ENCODE peak calls at places on chromosomes 1 and 21, in four cellular contexts. H is left ventricle myocardium inferior, W is Peyer's patch, V is lower lobe of right lung. R is an unnamed sample.

GRCh38 chr1:10431065-10431730 is 965 bp downstream of the CENPS start:
- DNase-seq in H (no peak), W (no peak), V (no peak), R (no peak)

GRCh38 chr1:161792740-161793139 is 26.6 kb downstream of the ATF6 start:
- DNase-seq in H (no peak), W (no peak), V (no peak), R (no peak)

GRCh38 chr1:80869299-80869698 is 931.4 kb upstream of the ADGRL2 start:
- DNase-seq in H (no peak), W (no peak), V (no peak), R (no peak)

GRCh38 chr1:94019327-94019726 is 101.6 kb downstream of the ABCA4 start:
- DNase-seq in H (no peak), W (no peak), V (no peak), R (no peak)

GRCh38 chr1:110677016-110677415 is 2.3 kb upstream of the KCNA3 start:
- DNase-seq in H (no peak), W (no peak), V (no peak), R (no peak)

GRCh38 chr1:179228783-179229213 is 679 bp downstream of the ABL2 start:
- DNase-seq in H (peak; percentile 40), W (peak; percentile 66), V (peak; percentile 61), R (peak; percentile 17)

GRCh38 chr1:201792534-201793305 is 36.2 kb upstream of the IPO9 start:
- DNase-seq in H (peak; percentile 71), W (peak; percentile 71), V (peak; percentile 60), R (no peak)

GRCh38 chr1:225655509-225656258 is 2.8 kb upstream of the ENAH start:
- DNase-seq in H (peak; percentile 29), W (no peak), V (no peak), R (no peak)

GRCh38 chr1:160307455-160307854 is 22.5 kb upstream of the PEX19 start:
- DNase-seq in H (no peak), W (no peak), V (no peak), R (no peak)

GRCh38 chr21:15063821-15064575 is 802 bp downstream of the NRIP1 start:
- DNase-seq in H (peak; percentile 68), W (peak; percentile 79), V (peak; percentile 70), R (no peak)

GRCh38 chr1:6331543-6332246 is 61.9 kb downstream of the ACOT7 start:
- DNase-seq in H (no peak), W (peak; percentile 66), V (no peak), R (no peak)

GRCh38 chr1:78286686-78287085 is 204.1 kb upstream of the PTGFR start:
- DNase-seq in H (no peak), W (no peak), V (no peak), R (no peak)

GRCh38 chr1:89277725-89278124 is 5.1 kb upstream of the GBP5 start:
- DNase-seq in H (no peak), W (no peak), V (no peak), R (no peak)

GRCh38 chr1:212915245-212916091 is 34.9 kb upstream of the VASH2 start:
- DNase-seq in H (peak; percentile 50), W (no peak), V (no peak), R (no peak)

GRCh38 chr1:66535853-66536252 is 1.9 kb downstream of the SGIP1 start:
- DNase-seq in H (no peak), W (no peak), V (no peak), R (no peak)

GRCh38 chr1:66533804-66534745 is at the start of gene SGIP1:
- DNase-seq in H (peak; percentile 59), W (peak; percentile 51), V (peak; percentile 48), R (no peak)

GRCh38 chr1:66532798-66533783 is 862 bp upstream of the SGIP1 start:
- DNase-seq in H (peak; percentile 19), W (no peak), V (peak; percentile 47), R (no peak)

GRCh38 chr1:66537718-66538117 is 3.8 kb downstream of the SGIP1 start:
- DNase-seq in H (no peak), W (no peak), V (no peak), R (no peak)

GRCh38 chr1:66535149-66535548 is 1.2 kb downstream of the SGIP1 start:
- DNase-seq in H (no peak), W (no peak), V (no peak), R (no peak)
- TF ChIP-seq CTCF in H (no peak), W (no peak), V (no peak), R (no peak)

GRCh38 chr21:18722193-18722592 is 318.6 kb upstream of the TMPRSS15 start:
- DNase-seq in H (no peak), W (no peak), V (no peak), R (no peak)

GRCh38 chr21:18725653-18726052 is 322.1 kb upstream of the TMPRSS15 start:
- DNase-seq in H (no peak), W (no peak), V (no peak), R (no peak)
- TF ChIP-seq CTCF in H (no peak), W (no peak), V (no peak), R (no peak)

GRCh38 chr1:19872190-19872589 is 10.0 kb upstream of the OTUD3 start:
- DNase-seq in H (no peak), W (peak; percentile 82), V (no peak), R (no peak)
- TF ChIP-seq CTCF in H (no peak), W (peak; percentile 62), V (no peak), R (no peak)

DNA sequence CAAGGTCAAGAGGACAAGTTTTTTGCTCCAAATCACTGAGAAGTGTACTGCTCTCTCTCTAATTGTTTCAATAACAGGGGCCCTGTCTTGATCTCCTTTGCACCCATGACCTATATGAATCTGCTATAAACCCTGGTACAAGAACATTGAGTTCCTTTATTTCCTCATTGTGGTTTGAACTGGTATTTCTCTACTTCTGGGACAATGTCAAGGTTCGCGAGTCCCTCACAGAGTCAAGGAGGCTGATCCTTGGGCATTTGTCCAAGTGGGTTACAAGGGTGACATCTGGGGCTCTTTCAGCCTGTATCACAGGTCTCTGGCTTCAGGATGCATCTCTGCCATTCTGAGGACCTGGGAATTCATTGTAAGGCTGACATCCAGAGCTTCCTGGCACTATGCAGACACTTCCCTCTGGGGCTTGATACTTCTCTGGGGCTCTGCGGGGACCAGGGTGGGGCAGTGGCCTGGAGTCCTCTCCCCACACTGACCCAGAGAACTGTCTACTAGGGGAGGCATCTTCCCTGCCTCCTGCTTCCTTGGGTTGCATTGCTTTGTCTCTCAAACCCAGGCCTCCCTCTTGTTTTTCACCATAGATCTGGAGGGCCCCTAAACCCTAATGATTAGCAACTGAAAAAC is 22.5 kb upstream of the ZNF648 start:
- DNase-seq in H (no peak), W (no peak), V (no peak), R (no peak)
- TF ChIP-seq CTCF in H (no peak), W (no peak), V (no peak), R (no peak)

GRCh38 chr1:244271909-244272308 is 179.8 kb downstream of the ADSS2 start:
- DNase-seq in H (no peak), W (no peak), V (no peak), R (no peak)

GRCh38 chr1:244271004-244271403 is 180.7 kb downstream of the ADSS2 start:
- DNase-seq in H (no peak), W (no peak), V (no peak), R (no peak)

GRCh38 chr1:244272471-244273261 is 179.0 kb downstream of the ADSS2 start:
- DNase-seq in H (peak; percentile 57), W (peak; percentile 64), V (no peak), R (peak; percentile 61)

GRCh38 chr1:244273845-244274619 is 177.7 kb downstream of the ADSS2 start:
- DNase-seq in H (peak; percentile 24), W (no peak), V (no peak), R (no peak)

DNA sequence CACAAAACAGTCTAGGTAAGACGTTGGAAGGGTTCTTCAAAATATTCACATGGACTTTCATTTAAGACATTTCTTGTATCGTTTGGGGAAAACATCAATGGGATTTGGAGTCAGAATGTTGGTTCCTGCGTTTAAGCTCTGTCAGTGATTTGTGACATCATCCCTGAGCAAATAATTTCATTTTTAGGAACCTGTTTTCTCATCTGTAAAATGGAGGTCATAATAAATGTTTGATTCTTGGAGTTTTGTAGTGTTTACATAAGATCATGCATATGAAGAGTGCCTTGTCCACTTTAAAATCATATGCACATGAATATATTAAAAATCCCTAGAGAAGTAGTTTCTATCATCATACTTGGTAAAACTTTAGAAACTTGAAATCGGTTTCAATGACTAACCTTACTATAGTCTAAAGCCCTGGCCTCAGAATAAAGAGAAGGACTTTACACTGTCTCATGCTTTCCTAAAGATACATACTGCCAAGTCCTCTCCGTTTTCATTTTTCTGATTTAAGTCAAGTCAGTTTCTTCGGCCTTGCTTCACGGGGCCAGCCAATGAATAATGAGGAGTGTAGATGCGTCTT is 178.4 kb downstream of the ADSS2 start:
- DNase-seq in H (no peak), W (no peak), V (no peak), R (no peak)
- TF ChIP-seq CTCF in H (no peak), W (no peak), V (no peak), R (peak; percentile 7)

DNA sequence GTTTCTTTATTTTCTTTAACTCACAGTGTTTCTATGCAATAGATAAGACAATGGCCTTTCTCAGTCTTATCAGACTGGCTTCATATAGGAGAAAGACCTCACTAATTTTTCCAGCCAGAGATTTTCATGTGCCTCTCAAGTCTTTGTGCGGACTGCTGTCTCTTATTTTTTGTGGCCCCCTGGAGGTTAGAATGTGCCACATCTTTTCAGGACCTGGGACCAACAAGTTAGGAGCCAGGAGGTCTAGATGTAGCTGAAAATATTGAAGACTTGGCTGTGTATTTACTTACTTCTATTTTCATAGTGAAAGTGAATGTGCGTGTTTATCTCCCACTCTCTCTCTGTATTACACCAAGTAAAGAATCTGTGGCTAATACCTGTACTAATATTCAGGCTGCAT is 42.1 kb upstream of the CFHR3 start:
- DNase-seq in H (no peak), W (no peak), V (no peak), R (no peak)
- TF ChIP-seq CTCF in H (no peak), W (no peak), V (no peak), R (no peak)